ENCODE peak calls at places on chromosome 19, in seven cellular contexts. One of them, this sample, is unnamed.

GRCh38 chr19:42052241-42052863 is 17.7 kb downstream of the GRIK5 start:
- DNase-seq in CD8-positive, alpha-beta T cell: no peak
- DNase-seq in heart right ventricle: no peak
- DNase-seq in amniotic epithelial cell: no peak
- DNase-seq in non-pigmented ciliary epithelial cell: no peak
- DNase-seq in psoas muscle: no peak
- DNase-seq in neural crest cell: no peak
- DNase-seq in this sample: no peak

GRCh38 chr19:15025237-15025636 is 24.0 kb upstream of the CASP14 start:
- DNase-seq in CD8-positive, alpha-beta T cell: no peak
- DNase-seq in heart right ventricle: no peak
- DNase-seq in amniotic epithelial cell: no peak
- DNase-seq in non-pigmented ciliary epithelial cell: no peak
- DNase-seq in psoas muscle: no peak
- DNase-seq in neural crest cell: no peak
- DNase-seq in this sample: peak; percentile 42

GRCh38 chr19:38722947-38723605 is 21.2 kb downstream of the CAPN12 start:
- DNase-seq in CD8-positive, alpha-beta T cell: no peak
- DNase-seq in heart right ventricle: no peak
- DNase-seq in amniotic epithelial cell: no peak
- DNase-seq in non-pigmented ciliary epithelial cell: no peak
- DNase-seq in psoas muscle: no peak
- DNase-seq in neural crest cell: no peak
- DNase-seq in this sample: no peak

GRCh38 chr19:18606281-18607221 is at the start of gene CRLF1:
- DNase-seq in CD8-positive, alpha-beta T cell: no peak
- DNase-seq in heart right ventricle: no peak
- DNase-seq in amniotic epithelial cell: no peak
- DNase-seq in non-pigmented ciliary epithelial cell: no peak
- DNase-seq in psoas muscle: no peak
- DNase-seq in neural crest cell: no peak
- DNase-seq in this sample: peak; percentile 81

GRCh38 chr19:12886943-12887747 is at the start of gene KLF1:
- DNase-seq in CD8-positive, alpha-beta T cell: no peak
- DNase-seq in heart right ventricle: no peak
- DNase-seq in amniotic epithelial cell: no peak
- DNase-seq in non-pigmented ciliary epithelial cell: no peak
- DNase-seq in psoas muscle: no peak
- DNase-seq in neural crest cell: no peak
- DNase-seq in this sample: no peak

GRCh38 chr19:16197188-16197621 is 506 bp upstream of the AP1M1 start:
- DNase-seq in CD8-positive, alpha-beta T cell: no peak
- DNase-seq in heart right ventricle: no peak
- DNase-seq in amniotic epithelial cell: peak; percentile 87
- DNase-seq in non-pigmented ciliary epithelial cell: peak; percentile 55
- DNase-seq in psoas muscle: no peak
- DNase-seq in neural crest cell: no peak
- DNase-seq in this sample: no peak

GRCh38 chr19:8111376-8111775 is 38.0 kb downstream of the FBN3 start:
- DNase-seq in CD8-positive, alpha-beta T cell: no peak
- DNase-seq in heart right ventricle: no peak
- DNase-seq in amniotic epithelial cell: no peak
- DNase-seq in non-pigmented ciliary epithelial cell: no peak
- DNase-seq in psoas muscle: no peak
- DNase-seq in neural crest cell: no peak
- DNase-seq in this sample: no peak

GRCh38 chr19:46784262-46785053 is 3.9 kb downstream of the SLC1A5 start:
- DNase-seq in CD8-positive, alpha-beta T cell: peak; percentile 40
- DNase-seq in heart right ventricle: peak; percentile 30
- DNase-seq in amniotic epithelial cell: peak; percentile 94
- DNase-seq in non-pigmented ciliary epithelial cell: no peak
- DNase-seq in psoas muscle: peak; percentile 72
- DNase-seq in neural crest cell: peak; percentile 51
- DNase-seq in this sample: peak; percentile 73

GRCh38 chr19:30068528-30069395 is 126.7 kb downstream of the URI1 start:
- DNase-seq in CD8-positive, alpha-beta T cell: no peak
- DNase-seq in heart right ventricle: no peak
- DNase-seq in amniotic epithelial cell: no peak
- DNase-seq in non-pigmented ciliary epithelial cell: no peak
- DNase-seq in psoas muscle: no peak
- DNase-seq in neural crest cell: no peak
- DNase-seq in this sample: no peak

GRCh38 chr19:50252111-50252886 is 48.9 kb downstream of the MYH14 start:
- DNase-seq in CD8-positive, alpha-beta T cell: peak; percentile 30
- DNase-seq in heart right ventricle: no peak
- DNase-seq in amniotic epithelial cell: no peak
- DNase-seq in non-pigmented ciliary epithelial cell: no peak
- DNase-seq in psoas muscle: no peak
- DNase-seq in neural crest cell: peak; percentile 44
- DNase-seq in this sample: no peak

GRCh38 chr19:50549927-50550593 is 18.2 kb downstream of the LRRC4B start:
- DNase-seq in CD8-positive, alpha-beta T cell: no peak
- DNase-seq in heart right ventricle: no peak
- DNase-seq in amniotic epithelial cell: no peak
- DNase-seq in non-pigmented ciliary epithelial cell: no peak
- DNase-seq in psoas muscle: no peak
- DNase-seq in neural crest cell: no peak
- DNase-seq in this sample: no peak

GRCh38 chr19:30222428-30222873 is 149.7 kb upstream of the ZNF536 start:
- DNase-seq in CD8-positive, alpha-beta T cell: no peak
- DNase-seq in heart right ventricle: no peak
- DNase-seq in amniotic epithelial cell: no peak
- DNase-seq in non-pigmented ciliary epithelial cell: no peak
- DNase-seq in psoas muscle: no peak
- DNase-seq in neural crest cell: peak; percentile 54
- DNase-seq in this sample: no peak